ENCODE peak calls at places on chromosomes 13 and 19, in four cellular contexts. X is OCI-M1; I is GDM1; P is stimulated activated effector memory CD8-positive, alpha-beta T cell treated with anti-CD3 and anti-CD28 coated beads, Interleukin-12 subunit alpha, Interleukin-12 subunit beta, amount 100 ng/mL, for 72 hours. Q is an unnamed sample.

GRCh38 chr13:33728271-33729037 is 89.5 kb upstream of the RFC3 start:
- DNase-seq in X (no peak), I (no peak), P (no peak), Q (no peak)

GRCh38 chr13:101452519-101453485 is at the start of gene ITGBL1:
- DNase-seq in X (peak), I (no peak), P (no peak), Q (no peak)

GRCh38 chr19:48487944-48488343 is 18.8 kb downstream of the CYTH2 start:
- DNase-seq in X (no peak), I (no peak), P (no peak), Q (no peak)

GRCh38 chr13:45621950-45622349 is 6.4 kb upstream of the ERICH6B start:
- DNase-seq in X (no peak), I (no peak), P (no peak), Q (no peak)

GRCh38 chr19:42466521-42467436 is 24.0 kb upstream of the CXCL17 start:
- DNase-seq in X (no peak), I (no peak), P (no peak), Q (no peak)

GRCh38 chr13:99258946-99259345 is 767 bp upstream of the GPR18 start:
- DNase-seq in X (peak), I (no peak), P (no peak), Q (no peak)

GRCh38 chr19:35120492-35120891 is 4.9 kb downstream of the FXYD3 start:
- DNase-seq in X (no peak), I (no peak), P (no peak), Q (no peak)

GRCh38 chr19:11465605-11466004 is 15.2 kb downstream of the ELAVL3 start:
- DNase-seq in X (no peak), I (no peak), P (no peak), Q (no peak)

GRCh38 chr13:42894765-42895181 is 97.3 kb downstream of the EPSTI1 start:
- DNase-seq in X (no peak), I (no peak), P (no peak), Q (no peak)

GRCh38 chr19:22260499-22260898 is 25.7 kb upstream of the ZNF729 start:
- DNase-seq in X (no peak), I (no peak), P (no peak), Q (no peak)

GRCh38 chr19:6433663-6434062 is at the start of gene SLC25A41:
- DNase-seq in X (no peak), I (no peak), P (no peak), Q (no peak)

GRCh38 chr19:10230155-10230903 is 802 bp downstream of the S1PR2 start:
- DNase-seq in X (peak), I (no peak), P (peak), Q (no peak)

GRCh38 chr13:75587679-75588078 is 38.1 kb downstream of the UCHL3 start:
- DNase-seq in X (no peak), I (no peak), P (no peak), Q (no peak)

GRCh38 chr19:37403403-37403802 is 32.5 kb downstream of the ZNF527 start:
- DNase-seq in X (no peak), I (no peak), P (no peak), Q (no peak)

GRCh38 chr13:107441279-107441678 is 774.1 kb downstream of the LIG4 start:
- DNase-seq in X (no peak), I (no peak), P (no peak), Q (no peak)

GRCh38 chr19:35410487-35410886 is 37.6 kb upstream of the FFAR2 start:
- DNase-seq in X (no peak), I (no peak), P (no peak), Q (no peak)

GRCh38 chr19:29376855-29377354 is 148.9 kb upstream of the VSTM2B start:
- DNase-seq in X (no peak), I (no peak), P (no peak), Q (no peak)

GRCh38 chr13:83881917-83882625 is at the start of gene SLITRK1:
- DNase-seq in X (peak), I (no peak), P (no peak), Q (no peak)

GRCh38 chr19:48683349-48683748 is 10.5 kb upstream of the NTN5 start:
- DNase-seq in X (no peak), I (no peak), P (no peak), Q (no peak)

GRCh38 chr19:17865364-17866311 is 5.9 kb downstream of the RPL18A start:
- DNase-seq in X (no peak), I (no peak), P (no peak), Q (no peak)

GRCh38 chr13:24234200-24234915 is 73.8 kb downstream of the SPATA13 start:
- DNase-seq in X (no peak), I (no peak), P (no peak), Q (no peak)

GRCh38 chr19:48815870-48816501 is 5.2 kb upstream of the BCAT2 start:
- DNase-seq in X (peak), I (no peak), P (no peak), Q (no peak)

GRCh38 chr19:7516878-7517277 is 975 bp downstream of the ZNF358 start:
- DNase-seq in X (no peak), I (no peak), P (no peak), Q (no peak)

GRCh38 chr13:26985285-26985878 is 186.2 kb downstream of the USP12 start:
- DNase-seq in X (peak), I (peak), P (peak), Q (no peak)

GRCh38 chr13:79525458-79525857 is 44.5 kb downstream of the NDFIP2 start:
- DNase-seq in X (peak), I (no peak), P (no peak), Q (no peak)

GRCh38 chr13:112670864-112671263 is 19.0 kb upstream of the ATP11A start:
- DNase-seq in X (no peak), I (no peak), P (no peak), Q (no peak)

GRCh38 chr13:44465318-44465717 is 91.7 kb downstream of the SERP2 start:
- DNase-seq in X (no peak), I (no peak), P (no peak), Q (no peak)

GRCh38 chr13:111947876-111948275 is 119.1 kb upstream of the SOX1 start:
- DNase-seq in X (no peak), I (no peak), P (no peak), Q (no peak)

GRCh38 chr13:42865703-42866102 is 84.3 kb downstream of the FAM216B start:
- DNase-seq in X (no peak), I (no peak), P (no peak), Q (no peak)

GRCh38 chr19:17579523-17580244 is 24.2 kb downstream of the COLGALT1 start:
- DNase-seq in X (peak), I (no peak), P (peak), Q (peak)

GRCh38 chr13:27960362-27961226 is 8.5 kb downstream of the CDX2 start:
- DNase-seq in X (peak), I (peak), P (no peak), Q (no peak)

GRCh38 chr19:1063030-1063908 is 3.7 kb upstream of the ARHGAP45 start:
- DNase-seq in X (peak), I (peak), P (no peak), Q (no peak)

GRCh38 chr19:43457809-43458208 is 7.6 kb downstream of the LYPD3 start:
- DNase-seq in X (no peak), I (no peak), P (no peak), Q (no peak)

GRCh38 chr19:17915940-17916593 is 16.7 kb upstream of the CCDC124 start:
- DNase-seq in X (no peak), I (no peak), P (no peak), Q (no peak)

GRCh38 chr19:50008532-50008931 is 16.6 kb downstream of the VRK3 start:
- DNase-seq in X (no peak), I (no peak), P (no peak), Q (no peak)

GRCh38 chr19:2546128-2547032 is 70.5 kb downstream of the GADD45B start:
- DNase-seq in X (no peak), I (no peak), P (no peak), Q (peak)

GRCh38 chr13:62302341-62302740 is 886.7 kb upstream of the PCDH20 start:
- DNase-seq in X (no peak), I (no peak), P (no peak), Q (no peak)